ENCODE peak calls at places on chromosomes 4 and X, in ten cellular contexts. One of them, this sample, is unnamed.

GRCh38 chr4:147866532-147867271 is 134.8 kb downstream of the ARHGAP10 start:
- DNase-seq in left ventricle myocardium inferior: peak
- DNase-seq in A673: peak
- DNase-seq in fibroblast of pulmonary artery: peak
- DNase-seq in mucosa of descending colon: peak
- DNase-seq in H1: peak
- DNase-seq in small intestine: peak
- DNase-seq in fibroblast of mammary gland: peak
- DNase-seq in neural progenitor cell: peak
- DNase-seq in cardiac muscle cell: peak
- DNase-seq in this sample: peak

GRCh38 chr4:119729815-119730643 is 101.4 kb upstream of the PDE5A start:
- DNase-seq in mucosa of descending colon: peak
- DNase-seq in fibroblast of pulmonary artery: peak
- DNase-seq in left ventricle myocardium inferior: no peak
- DNase-seq in fibroblast of mammary gland: peak
- DNase-seq in A673: no peak
- DNase-seq in cardiac muscle cell: no peak
- DNase-seq in H1: no peak
- DNase-seq in neural progenitor cell: no peak
- DNase-seq in small intestine: peak
- DNase-seq in this sample: peak

GRCh38 chr4:7358100-7358735 is 76.5 kb downstream of the PSAPL1 start:
- DNase-seq in A673: peak
- DNase-seq in fibroblast of pulmonary artery: peak
- DNase-seq in mucosa of descending colon: no peak
- DNase-seq in H1: no peak
- DNase-seq in cardiac muscle cell: no peak
- DNase-seq in fibroblast of mammary gland: peak
- DNase-seq in left ventricle myocardium inferior: peak
- DNase-seq in small intestine: no peak
- DNase-seq in neural progenitor cell: no peak
- DNase-seq in this sample: peak

GRCh38 chr4:185716008-185716976 is 95.7 kb downstream of the SORBS2 start:
- DNase-seq in cardiac muscle cell: no peak
- DNase-seq in A673: no peak
- DNase-seq in small intestine: no peak
- DNase-seq in fibroblast of mammary gland: no peak
- DNase-seq in fibroblast of pulmonary artery: no peak
- DNase-seq in left ventricle myocardium inferior: no peak
- DNase-seq in H1: no peak
- DNase-seq in mucosa of descending colon: no peak
- DNase-seq in neural progenitor cell: no peak
- DNase-seq in this sample: no peak

GRCh38 chr4:185640809-185641675 is 105.7 kb upstream of the PDLIM3 start:
- DNase-seq in A673: peak
- DNase-seq in neural progenitor cell: peak
- DNase-seq in fibroblast of mammary gland: peak
- DNase-seq in mucosa of descending colon: peak
- DNase-seq in small intestine: peak
- DNase-seq in H1: no peak
- DNase-seq in fibroblast of pulmonary artery: peak
- DNase-seq in cardiac muscle cell: peak
- DNase-seq in left ventricle myocardium inferior: no peak
- DNase-seq in this sample: peak

GRCh38 chr4:21753084-21753760 is 195.3 kb downstream of the KCNIP4 start:
- DNase-seq in left ventricle myocardium inferior: no peak
- DNase-seq in fibroblast of mammary gland: no peak
- DNase-seq in neural progenitor cell: no peak
- DNase-seq in H1: no peak
- DNase-seq in mucosa of descending colon: no peak
- DNase-seq in A673: no peak
- DNase-seq in small intestine: no peak
- DNase-seq in fibroblast of pulmonary artery: no peak
- DNase-seq in cardiac muscle cell: peak
- DNase-seq in this sample: peak

GRCh38 chr4:89753601-89754066 is 83.3 kb downstream of the SNCA start:
- DNase-seq in A673: peak
- DNase-seq in mucosa of descending colon: no peak
- DNase-seq in cardiac muscle cell: no peak
- DNase-seq in neural progenitor cell: no peak
- DNase-seq in left ventricle myocardium inferior: no peak
- DNase-seq in H1: no peak
- DNase-seq in small intestine: peak
- DNase-seq in fibroblast of mammary gland: peak
- DNase-seq in fibroblast of pulmonary artery: peak
- DNase-seq in this sample: peak

GRCh38 chrX:133776072-133776471 is 209.3 kb downstream of the GPC3 start:
- DNase-seq in fibroblast of pulmonary artery: no peak
- DNase-seq in mucosa of descending colon: peak
- DNase-seq in H1: peak
- DNase-seq in small intestine: no peak
- DNase-seq in A673: peak
- DNase-seq in left ventricle myocardium inferior: peak
- DNase-seq in fibroblast of mammary gland: no peak
- DNase-seq in neural progenitor cell: peak
- DNase-seq in cardiac muscle cell: peak
- DNase-seq in this sample: peak

GRCh38 chr4:184441461-184442392 is 32.6 kb downstream of the IRF2 start:
- DNase-seq in mucosa of descending colon: no peak
- DNase-seq in cardiac muscle cell: no peak
- DNase-seq in H1: no peak
- DNase-seq in small intestine: no peak
- DNase-seq in A673: peak
- DNase-seq in fibroblast of mammary gland: peak
- DNase-seq in left ventricle myocardium inferior: no peak
- DNase-seq in neural progenitor cell: no peak
- DNase-seq in fibroblast of pulmonary artery: peak
- DNase-seq in this sample: no peak

GRCh38 chr4:128286474-128287158 is 997 bp downstream of the PGRMC2 start:
- DNase-seq in cardiac muscle cell: peak
- DNase-seq in mucosa of descending colon: peak
- DNase-seq in small intestine: peak
- DNase-seq in fibroblast of pulmonary artery: peak
- DNase-seq in left ventricle myocardium inferior: no peak
- DNase-seq in fibroblast of mammary gland: peak
- DNase-seq in neural progenitor cell: peak
- DNase-seq in A673: peak
- DNase-seq in H1: no peak
- DNase-seq in this sample: peak

GRCh38 chr4:41957634-41958033 is 22.4 kb downstream of the TMEM33 start:
- DNase-seq in left ventricle myocardium inferior: no peak
- DNase-seq in neural progenitor cell: peak
- DNase-seq in fibroblast of pulmonary artery: peak
- DNase-seq in cardiac muscle cell: peak
- DNase-seq in mucosa of descending colon: no peak
- DNase-seq in small intestine: peak
- DNase-seq in fibroblast of mammary gland: peak
- DNase-seq in H1: no peak
- DNase-seq in A673: peak
- DNase-seq in this sample: peak

GRCh38 chrX:25001808-25002657 is 13.7 kb downstream of the ARX start:
- DNase-seq in cardiac muscle cell: no peak
- DNase-seq in fibroblast of pulmonary artery: no peak
- DNase-seq in mucosa of descending colon: no peak
- DNase-seq in left ventricle myocardium inferior: no peak
- DNase-seq in A673: no peak
- DNase-seq in small intestine: no peak
- DNase-seq in neural progenitor cell: peak
- DNase-seq in H1: no peak
- DNase-seq in fibroblast of mammary gland: no peak
- DNase-seq in this sample: no peak

GRCh38 chr4:47551682-47552081 is 66.6 kb downstream of the ATP10D start:
- DNase-seq in H1: no peak
- DNase-seq in fibroblast of pulmonary artery: no peak
- DNase-seq in fibroblast of mammary gland: peak
- DNase-seq in mucosa of descending colon: no peak
- DNase-seq in small intestine: no peak
- DNase-seq in neural progenitor cell: no peak
- DNase-seq in cardiac muscle cell: no peak
- DNase-seq in A673: no peak
- DNase-seq in left ventricle myocardium inferior: no peak
- DNase-seq in this sample: no peak

GRCh38 chr4:163534056-163534455 is 39.6 kb downstream of the TMA16 start:
- DNase-seq in fibroblast of pulmonary artery: no peak
- DNase-seq in H1: no peak
- DNase-seq in fibroblast of mammary gland: no peak
- DNase-seq in mucosa of descending colon: no peak
- DNase-seq in A673: no peak
- DNase-seq in neural progenitor cell: no peak
- DNase-seq in cardiac muscle cell: no peak
- DNase-seq in small intestine: no peak
- DNase-seq in left ventricle myocardium inferior: no peak
- DNase-seq in this sample: no peak

GRCh38 chr4:121799208-121799823 is 1.8 kb upstream of the EXOSC9 start:
- DNase-seq in left ventricle myocardium inferior: no peak
- DNase-seq in fibroblast of mammary gland: no peak
- DNase-seq in neural progenitor cell: no peak
- DNase-seq in mucosa of descending colon: no peak
- DNase-seq in H1: no peak
- DNase-seq in A673: no peak
- DNase-seq in small intestine: peak
- DNase-seq in fibroblast of pulmonary artery: no peak
- DNase-seq in cardiac muscle cell: no peak
- DNase-seq in this sample: no peak

GRCh38 chr4:121801715-121802075 is 572 bp downstream of the EXOSC9 start:
- DNase-seq in mucosa of descending colon: no peak
- DNase-seq in H1: no peak
- DNase-seq in A673: no peak
- DNase-seq in small intestine: no peak
- DNase-seq in fibroblast of pulmonary artery: no peak
- DNase-seq in left ventricle myocardium inferior: no peak
- DNase-seq in cardiac muscle cell: no peak
- DNase-seq in neural progenitor cell: no peak
- DNase-seq in fibroblast of mammary gland: no peak
- DNase-seq in this sample: no peak

GRCh38 chr4:121800961-121801714 is at the start of gene EXOSC9:
- DNase-seq in neural progenitor cell: peak
- DNase-seq in left ventricle myocardium inferior: peak
- DNase-seq in cardiac muscle cell: peak
- DNase-seq in small intestine: peak
- DNase-seq in fibroblast of pulmonary artery: peak
- DNase-seq in H1: peak
- DNase-seq in A673: peak
- DNase-seq in mucosa of descending colon: peak
- DNase-seq in fibroblast of mammary gland: peak
- DNase-seq in this sample: peak

GRCh38 chr4:121800638-121800960 is 524 bp upstream of the EXOSC9 start:
- DNase-seq in fibroblast of mammary gland: no peak
- DNase-seq in A673: no peak
- DNase-seq in cardiac muscle cell: no peak
- DNase-seq in mucosa of descending colon: no peak
- DNase-seq in H1: no peak
- DNase-seq in fibroblast of pulmonary artery: no peak
- DNase-seq in neural progenitor cell: no peak
- DNase-seq in small intestine: no peak
- DNase-seq in left ventricle myocardium inferior: no peak
- DNase-seq in this sample: no peak

GRCh38 chr4:121799888-121800501 is 1.1 kb upstream of the EXOSC9 start:
- DNase-seq in H1: no peak
- DNase-seq in small intestine: no peak
- DNase-seq in left ventricle myocardium inferior: no peak
- DNase-seq in A673: no peak
- DNase-seq in cardiac muscle cell: no peak
- DNase-seq in fibroblast of mammary gland: no peak
- DNase-seq in neural progenitor cell: no peak
- DNase-seq in mucosa of descending colon: no peak
- DNase-seq in fibroblast of pulmonary artery: no peak
- DNase-seq in this sample: no peak
- H3K4me3 ChIP-seq in H1: no peak
- H3K4me3 ChIP-seq in small intestine: no peak
- H3K4me3 ChIP-seq in left ventricle myocardium inferior: peak
- H3K4me3 ChIP-seq in A673: no peak
- H3K4me3 ChIP-seq in cardiac muscle cell: no peak
- H3K4me3 ChIP-seq in fibroblast of mammary gland: no peak
- H3K4me3 ChIP-seq in neural progenitor cell: peak
- H3K4me3 ChIP-seq in mucosa of descending colon: no peak
- H3K4me3 ChIP-seq in fibroblast of pulmonary artery: no peak
- H3K4me3 ChIP-seq in this sample: peak

DNA sequence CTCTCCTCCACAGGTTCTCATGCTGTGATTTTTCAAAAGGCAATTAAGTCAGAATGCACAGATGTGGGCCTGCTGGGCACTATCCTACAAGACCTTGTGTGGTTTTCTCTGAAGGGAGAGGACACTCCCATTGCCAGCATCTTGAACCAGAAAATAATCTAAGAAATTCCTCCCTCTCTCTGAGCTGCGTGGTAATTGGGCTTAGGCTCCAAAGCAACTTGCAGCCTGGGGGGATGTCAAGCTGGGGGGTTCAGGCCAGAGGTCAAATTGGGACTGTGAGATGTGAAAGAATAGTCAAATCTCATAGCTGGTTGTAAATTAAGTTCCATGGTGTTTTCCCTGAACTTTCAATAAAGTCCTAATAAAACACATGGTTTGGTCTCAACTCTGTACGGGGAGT is 350.7 kb upstream of the SLC7A11 start:
- DNase-seq in small intestine: no peak
- DNase-seq in left ventricle myocardium inferior: no peak
- DNase-seq in H1: no peak
- DNase-seq in fibroblast of pulmonary artery: no peak
- DNase-seq in mucosa of descending colon: no peak
- DNase-seq in cardiac muscle cell: no peak
- DNase-seq in neural progenitor cell: peak
- DNase-seq in fibroblast of mammary gland: no peak
- DNase-seq in A673: no peak
- DNase-seq in this sample: no peak
- H3K4me3 ChIP-seq in small intestine: no peak
- H3K4me3 ChIP-seq in left ventricle myocardium inferior: no peak
- H3K4me3 ChIP-seq in H1: no peak
- H3K4me3 ChIP-seq in fibroblast of pulmonary artery: no peak
- H3K4me3 ChIP-seq in mucosa of descending colon: no peak
- H3K4me3 ChIP-seq in cardiac muscle cell: no peak
- H3K4me3 ChIP-seq in neural progenitor cell: no peak
- H3K4me3 ChIP-seq in fibroblast of mammary gland: no peak
- H3K4me3 ChIP-seq in A673: no peak
- H3K4me3 ChIP-seq in this sample: no peak

GRCh38 chrX:125205918-125206665 is 113.6 kb upstream of the TEX13C start:
- DNase-seq in A673: peak
- DNase-seq in fibroblast of mammary gland: no peak
- DNase-seq in cardiac muscle cell: peak
- DNase-seq in small intestine: no peak
- DNase-seq in left ventricle myocardium inferior: peak
- DNase-seq in mucosa of descending colon: no peak
- DNase-seq in neural progenitor cell: peak
- DNase-seq in H1: no peak
- DNase-seq in fibroblast of pulmonary artery: no peak
- DNase-seq in this sample: no peak
- H3K4me3 ChIP-seq in A673: peak
- H3K4me3 ChIP-seq in fibroblast of mammary gland: no peak
- H3K4me3 ChIP-seq in cardiac muscle cell: peak
- H3K4me3 ChIP-seq in small intestine: no peak
- H3K4me3 ChIP-seq in left ventricle myocardium inferior: peak
- H3K4me3 ChIP-seq in mucosa of descending colon: no peak
- H3K4me3 ChIP-seq in neural progenitor cell: peak
- H3K4me3 ChIP-seq in H1: peak
- H3K4me3 ChIP-seq in fibroblast of pulmonary artery: no peak
- H3K4me3 ChIP-seq in this sample: peak

DNA sequence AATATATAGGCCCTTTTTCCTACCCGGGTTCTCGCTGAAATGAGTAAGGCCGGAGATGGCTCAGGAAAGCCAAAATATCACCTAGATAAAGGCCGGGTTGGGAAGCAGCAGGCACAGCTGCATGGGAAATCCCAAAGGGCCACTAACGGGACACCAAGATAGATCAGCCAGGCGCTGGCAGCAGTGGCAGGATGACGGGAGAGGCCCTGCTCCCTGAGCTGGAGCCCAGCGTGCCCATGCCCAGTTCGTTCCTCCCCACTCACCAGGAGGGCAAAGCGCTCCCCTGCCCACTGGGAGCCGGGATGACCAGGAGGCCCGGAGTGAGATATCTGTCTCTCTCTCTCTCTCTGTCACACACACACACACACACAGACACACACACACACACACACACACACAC is 109.8 kb downstream of the DCTD start:
- DNase-seq in neural progenitor cell: no peak
- DNase-seq in mucosa of descending colon: no peak
- DNase-seq in A673: no peak
- DNase-seq in cardiac muscle cell: no peak
- DNase-seq in H1: no peak
- DNase-seq in small intestine: no peak
- DNase-seq in left ventricle myocardium inferior: no peak
- DNase-seq in fibroblast of pulmonary artery: no peak
- DNase-seq in fibroblast of mammary gland: no peak
- DNase-seq in this sample: no peak
- H3K4me3 ChIP-seq in neural progenitor cell: peak
- H3K4me3 ChIP-seq in mucosa of descending colon: no peak
- H3K4me3 ChIP-seq in A673: no peak
- H3K4me3 ChIP-seq in cardiac muscle cell: no peak
- H3K4me3 ChIP-seq in H1: peak
- H3K4me3 ChIP-seq in small intestine: no peak
- H3K4me3 ChIP-seq in left ventricle myocardium inferior: peak
- H3K4me3 ChIP-seq in fibroblast of pulmonary artery: no peak
- H3K4me3 ChIP-seq in fibroblast of mammary gland: no peak
- H3K4me3 ChIP-seq in this sample: peak

This sample was measured in adipocyte.